ENCODE peak calls at places on chromosomes 7 and 10, in nine cellular contexts. S, J, P, G, O, I, Z, L and K are unnamed samples.

GRCh38 chr10:79149662-79150443 is 81.1 kb downstream of the ZMIZ1 start:
- DNase-seq in G (peak; percentile 28), I (peak; percentile 88), S (no peak), L (peak; percentile 51), J (no peak), O (no peak), Z (peak; percentile 86), P (peak; percentile 94), K (no peak)

GRCh38 chr7:98186452-98187137 is 24.6 kb upstream of the BHLHA15 start:
- DNase-seq in Z (no peak), L (no peak), G (no peak), P (no peak), O (no peak), J (no peak), I (no peak), S (no peak), K (no peak)

GRCh38 chr7:16668978-16669377 is 23.0 kb downstream of the BZW2 start:
- DNase-seq in J (no peak), G (no peak), P (no peak), S (no peak), Z (no peak), L (no peak), I (no peak), O (no peak), K (no peak)

GRCh38 chr7:137978464-137979237 is 23.2 kb downstream of the CREB3L2 start:
- DNase-seq in G (no peak), Z (peak; percentile 76), J (no peak), O (no peak), I (peak; percentile 89), L (no peak), S (no peak), P (peak; percentile 78), K (no peak)

GRCh38 chr7:112202819-112203218 is 3.4 kb downstream of the DOCK4 start:
- DNase-seq in P (no peak), J (no peak), Z (no peak), S (no peak), O (peak; percentile 16), G (no peak), I (no peak), L (peak; percentile 21), K (peak; percentile 75)

GRCh38 chr10:49361178-49361554 is 34.7 kb downstream of the DRGX start:
- DNase-seq in J (no peak), I (no peak), P (no peak), G (no peak), S (no peak), O (no peak), L (no peak), Z (no peak), K (no peak)

GRCh38 chr10:18204050-18204449 is 63.8 kb downstream of the CACNB2 start:
- DNase-seq in Z (no peak), P (no peak), G (no peak), J (no peak), O (no peak), L (no peak), I (no peak), S (peak; percentile 78), K (no peak)

GRCh38 chr7:77799078-77799964 is 748 bp downstream of the PHTF2 start:
- DNase-seq in Z (peak; percentile 26), I (no peak), O (peak; percentile 16), J (no peak), S (peak; percentile 69), P (no peak), L (peak; percentile 10), G (peak; percentile 26), K (peak; percentile 24)

GRCh38 chr7:68288099-68288498 is 1291.5 kb downstream of the TYW1 start:
- DNase-seq in J (no peak), G (no peak), P (no peak), O (no peak), I (no peak), Z (no peak), L (no peak), S (no peak), K (peak; percentile 71)

GRCh38 chr7:26860361-26860760 is 4.0 kb downstream of the SKAP2 start:
- DNase-seq in O (no peak), I (no peak), S (peak; percentile 58), L (no peak), P (no peak), J (no peak), G (no peak), Z (no peak), K (peak; percentile 9)

GRCh38 chr10:96967847-96968246 is 135.7 kb downstream of the LCOR start:
- DNase-seq in S (no peak), L (no peak), O (no peak), G (no peak), I (peak; percentile 10), P (no peak), J (no peak), Z (no peak), K (no peak)

GRCh38 chr7:40899151-40899550 is 764.3 kb downstream of the SUGCT start:
- DNase-seq in Z (no peak), P (no peak), O (no peak), L (no peak), G (no peak), I (no peak), S (no peak), J (no peak), K (no peak)

GRCh38 chr7:9407816-9408215 is 974.4 kb downstream of the NXPH1 start:
- DNase-seq in I (no peak), Z (no peak), O (no peak), S (no peak), P (peak; percentile 2), G (no peak), L (no peak), J (no peak), K (no peak)